ENCODE peak calls at places on chromosomes 4 and X, in five cellular contexts. One of them, this sample, is unnamed. For H3K4me1, the result is how much of the 10 kb centered on the place peaks cover.

GRCh38 chr4:119825696-119826095 is 197.1 kb upstream of the PDE5A start:
- DNase-seq in tibial artery: no peak
- DNase-seq in CD8-positive, alpha-beta T cell: no peak
- DNase-seq in IMR-90: peak
- DNase-seq in sigmoid colon: no peak
- DNase-seq in this sample: peak

GRCh38 chr4:27003602-27004238 is 143.1 kb downstream of the STIM2 start:
- DNase-seq in tibial artery: no peak
- DNase-seq in CD8-positive, alpha-beta T cell: no peak
- DNase-seq in IMR-90: peak
- DNase-seq in sigmoid colon: no peak
- DNase-seq in this sample: peak

GRCh38 chrX:65932173-65933084 is 107.5 kb downstream of the VSIG4 start:
- DNase-seq in tibial artery: no peak
- DNase-seq in CD8-positive, alpha-beta T cell: no peak
- DNase-seq in IMR-90: no peak
- DNase-seq in sigmoid colon: no peak
- DNase-seq in this sample: no peak

GRCh38 chr4:3753711-3754412 is 12.3 kb upstream of the ADRA2C start:
- DNase-seq in tibial artery: no peak
- DNase-seq in CD8-positive, alpha-beta T cell: no peak
- DNase-seq in IMR-90: no peak
- DNase-seq in sigmoid colon: no peak
- DNase-seq in this sample: no peak

GRCh38 chr4:76016383-76016782 is 6.9 kb downstream of the CXCL10 start:
- DNase-seq in tibial artery: no peak
- DNase-seq in CD8-positive, alpha-beta T cell: no peak
- DNase-seq in IMR-90: no peak
- DNase-seq in sigmoid colon: no peak
- DNase-seq in this sample: no peak

GRCh38 chrX:19814240-19814639 is 73.2 kb downstream of the SH3KBP1 start:
- DNase-seq in tibial artery: peak
- DNase-seq in CD8-positive, alpha-beta T cell: peak
- DNase-seq in IMR-90: no peak
- DNase-seq in sigmoid colon: no peak
- DNase-seq in this sample: no peak

GRCh38 chrX:149493567-149494562 is 11.2 kb downstream of the IDS start:
- DNase-seq in tibial artery: no peak
- DNase-seq in CD8-positive, alpha-beta T cell: no peak
- DNase-seq in IMR-90: no peak
- DNase-seq in sigmoid colon: no peak
- DNase-seq in this sample: no peak

GRCh38 chr4:170339522-170339921 is 249.8 kb upstream of the AADAT start:
- DNase-seq in tibial artery: no peak
- DNase-seq in CD8-positive, alpha-beta T cell: no peak
- DNase-seq in IMR-90: no peak
- DNase-seq in sigmoid colon: no peak
- DNase-seq in this sample: no peak

GRCh38 chr4:4762909-4763814 is 96.3 kb upstream of the MSX1 start:
- DNase-seq in tibial artery: no peak
- DNase-seq in CD8-positive, alpha-beta T cell: no peak
- DNase-seq in IMR-90: peak
- DNase-seq in sigmoid colon: no peak
- DNase-seq in this sample: peak

GRCh38 chrX:16825306-16826035 is 39.2 kb downstream of the TXLNG start:
- DNase-seq in tibial artery: no peak
- DNase-seq in CD8-positive, alpha-beta T cell: no peak
- DNase-seq in IMR-90: peak
- DNase-seq in sigmoid colon: no peak
- DNase-seq in this sample: peak

GRCh38 chr4:112378858-112379257 is 81.7 kb downstream of the ALPK1 start:
- DNase-seq in tibial artery: no peak
- DNase-seq in CD8-positive, alpha-beta T cell: no peak
- DNase-seq in IMR-90: no peak
- DNase-seq in sigmoid colon: no peak
- DNase-seq in this sample: no peak

GRCh38 chr4:114601304-114602052 is 2.9 kb downstream of the UGT8 start:
- DNase-seq in tibial artery: no peak
- DNase-seq in CD8-positive, alpha-beta T cell: no peak
- DNase-seq in IMR-90: no peak
- DNase-seq in sigmoid colon: no peak
- DNase-seq in this sample: no peak

GRCh38 chrX:15567886-15568616 is 32.7 kb downstream of the ACE2 start:
- DNase-seq in tibial artery: no peak
- DNase-seq in CD8-positive, alpha-beta T cell: no peak
- DNase-seq in IMR-90: no peak
- DNase-seq in sigmoid colon: no peak
- DNase-seq in this sample: no peak

GRCh38 chrX:153981231-153981630 is 8.7 kb downstream of the TMEM187 start:
- DNase-seq in tibial artery: no peak
- DNase-seq in CD8-positive, alpha-beta T cell: no peak
- DNase-seq in IMR-90: no peak
- DNase-seq in sigmoid colon: no peak
- DNase-seq in this sample: no peak

GRCh38 chr4:183264614-183265013 is 55.5 kb downstream of the CLDN22 start:
- DNase-seq in tibial artery: no peak
- DNase-seq in CD8-positive, alpha-beta T cell: no peak
- DNase-seq in IMR-90: peak
- DNase-seq in sigmoid colon: no peak
- DNase-seq in this sample: peak

GRCh38 chr4:52038109-52038912 is at the start of gene SGCB:
- DNase-seq in tibial artery: peak
- DNase-seq in CD8-positive, alpha-beta T cell: peak
- DNase-seq in IMR-90: peak
- DNase-seq in sigmoid colon: peak
- DNase-seq in this sample: peak

GRCh38 chr4:86848136-86848535 is 1.0 kb downstream of the SLC10A6 start:
- DNase-seq in tibial artery: no peak
- DNase-seq in CD8-positive, alpha-beta T cell: no peak
- DNase-seq in IMR-90: no peak
- DNase-seq in sigmoid colon: no peak
- DNase-seq in this sample: peak

GRCh38 chrX:153381684-153382532 is 19.2 kb downstream of the PNMA6E start:
- DNase-seq in tibial artery: no peak
- DNase-seq in CD8-positive, alpha-beta T cell: no peak
- DNase-seq in IMR-90: peak
- DNase-seq in sigmoid colon: no peak
- DNase-seq in this sample: peak

GRCh38 chr4:15717126-15717525 is 14.3 kb downstream of the BST1 start:
- DNase-seq in tibial artery: no peak
- DNase-seq in CD8-positive, alpha-beta T cell: no peak
- DNase-seq in IMR-90: peak
- DNase-seq in sigmoid colon: no peak
- DNase-seq in this sample: peak

GRCh38 chr4:167406181-167406580 is 171.9 kb upstream of the SPOCK3 start:
- DNase-seq in tibial artery: no peak
- DNase-seq in CD8-positive, alpha-beta T cell: no peak
- DNase-seq in IMR-90: no peak
- DNase-seq in sigmoid colon: no peak
- DNase-seq in this sample: no peak

GRCh38 chr4:77500801-77501200 is 104.8 kb upstream of the CXCL13 start:
- DNase-seq in tibial artery: no peak
- DNase-seq in CD8-positive, alpha-beta T cell: no peak
- DNase-seq in IMR-90: no peak
- DNase-seq in sigmoid colon: no peak
- DNase-seq in this sample: peak

GRCh38 chr4:25807101-25807728 is 55.6 kb downstream of the SEL1L3 start:
- DNase-seq in tibial artery: no peak
- DNase-seq in CD8-positive, alpha-beta T cell: peak
- DNase-seq in IMR-90: peak
- DNase-seq in sigmoid colon: no peak
- DNase-seq in this sample: no peak

GRCh38 chr4:139950568-139950967 is 203.4 kb downstream of the MAML3 start:
- DNase-seq in tibial artery: no peak
- DNase-seq in CD8-positive, alpha-beta T cell: no peak
- DNase-seq in IMR-90: no peak
- DNase-seq in sigmoid colon: no peak
- DNase-seq in this sample: peak

GRCh38 chrX:153812220-153812619 is 17.8 kb downstream of the SSR4 start:
- DNase-seq in tibial artery: no peak
- DNase-seq in CD8-positive, alpha-beta T cell: no peak
- DNase-seq in IMR-90: no peak
- DNase-seq in sigmoid colon: no peak
- DNase-seq in this sample: no peak

GRCh38 chr4:52912608-52913007 is 50.5 kb downstream of the RASL11B start:
- DNase-seq in tibial artery: no peak
- DNase-seq in CD8-positive, alpha-beta T cell: no peak
- DNase-seq in IMR-90: peak
- DNase-seq in sigmoid colon: no peak
- DNase-seq in this sample: peak

GRCh38 chrX:19698691-19699090 is 183.4 kb upstream of the MAP3K15 start:
- DNase-seq in tibial artery: no peak
- DNase-seq in CD8-positive, alpha-beta T cell: no peak
- DNase-seq in IMR-90: no peak
- DNase-seq in sigmoid colon: no peak
- DNase-seq in this sample: no peak

GRCh38 chr4:128590034-128590740 is 219.3 kb upstream of the JADE1 start:
- DNase-seq in tibial artery: no peak
- DNase-seq in CD8-positive, alpha-beta T cell: no peak
- DNase-seq in IMR-90: no peak
- DNase-seq in sigmoid colon: no peak
- DNase-seq in this sample: no peak

GRCh38 chrX:36856849-36857248 is 151.3 kb upstream of the FAM47C start:
- DNase-seq in tibial artery: no peak
- DNase-seq in CD8-positive, alpha-beta T cell: no peak
- DNase-seq in IMR-90: peak
- DNase-seq in sigmoid colon: no peak
- DNase-seq in this sample: no peak

GRCh38 chrX:106999002-106999975 is 723 bp downstream of the MORC4 start:
- DNase-seq in tibial artery: peak
- DNase-seq in CD8-positive, alpha-beta T cell: peak
- DNase-seq in IMR-90: peak
- DNase-seq in sigmoid colon: peak
- DNase-seq in this sample: peak

GRCh38 chr4:154304679-154305078 is 186.9 kb downstream of the DCHS2 start:
- DNase-seq in tibial artery: no peak
- DNase-seq in CD8-positive, alpha-beta T cell: no peak
- DNase-seq in IMR-90: no peak
- DNase-seq in sigmoid colon: no peak
- DNase-seq in this sample: no peak

GRCh38 chr4:37685211-37685725 is 908 bp downstream of the RELL1 start:
- DNase-seq in tibial artery: no peak
- DNase-seq in CD8-positive, alpha-beta T cell: peak
- DNase-seq in IMR-90: peak
- DNase-seq in sigmoid colon: peak
- DNase-seq in this sample: peak

GRCh38 chr4:37685726-37686372 is 327 bp downstream of the RELL1 start:
- DNase-seq in tibial artery: peak
- DNase-seq in CD8-positive, alpha-beta T cell: peak
- DNase-seq in IMR-90: peak
- DNase-seq in sigmoid colon: peak
- DNase-seq in this sample: no peak

GRCh38 chr4:37686373-37687174 is at the start of gene RELL1:
- DNase-seq in tibial artery: peak
- DNase-seq in CD8-positive, alpha-beta T cell: peak
- DNase-seq in IMR-90: peak
- DNase-seq in sigmoid colon: peak
- DNase-seq in this sample: peak

GRCh38 chr4:37687666-37688065 is 1.5 kb upstream of the RELL1 start:
- DNase-seq in tibial artery: no peak
- DNase-seq in CD8-positive, alpha-beta T cell: no peak
- DNase-seq in IMR-90: no peak
- DNase-seq in sigmoid colon: no peak
- DNase-seq in this sample: no peak

GRCh38 chr4:37687175-37687525 is 974 bp upstream of the RELL1 start:
- DNase-seq in tibial artery: no peak
- DNase-seq in CD8-positive, alpha-beta T cell: no peak
- DNase-seq in IMR-90: no peak
- DNase-seq in sigmoid colon: no peak
- DNase-seq in this sample: no peak
- H3K4me3 ChIP-seq in tibial artery: peak
- H3K4me3 ChIP-seq in CD8-positive, alpha-beta T cell: no peak
- H3K4me3 ChIP-seq in IMR-90: peak
- H3K4me3 ChIP-seq in sigmoid colon: peak
- H3K4me3 ChIP-seq in this sample: peak

DNA sequence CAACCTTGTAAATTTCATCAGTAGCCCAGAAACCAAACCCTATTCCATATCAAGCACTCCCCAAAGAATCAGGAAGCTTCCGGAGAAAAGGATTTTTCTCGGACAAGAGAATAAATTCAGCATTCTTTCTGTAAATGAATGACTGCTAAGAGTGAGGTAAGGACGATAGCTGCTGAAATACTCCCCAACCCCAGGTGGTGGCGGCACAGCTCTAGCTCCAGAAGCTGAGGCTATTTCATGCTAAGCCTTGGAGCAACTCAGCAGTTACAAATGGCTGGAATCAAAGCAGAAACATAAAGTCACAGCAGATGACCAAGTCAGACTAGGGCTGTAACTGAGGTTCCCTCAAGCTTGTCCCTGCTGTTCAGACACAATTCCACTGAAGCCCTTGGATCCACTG is 13.9 kb upstream of the PCDH19 start:
- DNase-seq in tibial artery: no peak
- DNase-seq in CD8-positive, alpha-beta T cell: no peak
- DNase-seq in IMR-90: no peak
- DNase-seq in sigmoid colon: no peak
- DNase-seq in this sample: no peak
- TF ChIP-seq CTCF in tibial artery: no peak
- TF ChIP-seq CTCF in CD8-positive, alpha-beta T cell: no peak
- TF ChIP-seq CTCF in IMR-90: no peak
- TF ChIP-seq CTCF in sigmoid colon: no peak
- TF ChIP-seq CTCF in this sample: no peak

DNA sequence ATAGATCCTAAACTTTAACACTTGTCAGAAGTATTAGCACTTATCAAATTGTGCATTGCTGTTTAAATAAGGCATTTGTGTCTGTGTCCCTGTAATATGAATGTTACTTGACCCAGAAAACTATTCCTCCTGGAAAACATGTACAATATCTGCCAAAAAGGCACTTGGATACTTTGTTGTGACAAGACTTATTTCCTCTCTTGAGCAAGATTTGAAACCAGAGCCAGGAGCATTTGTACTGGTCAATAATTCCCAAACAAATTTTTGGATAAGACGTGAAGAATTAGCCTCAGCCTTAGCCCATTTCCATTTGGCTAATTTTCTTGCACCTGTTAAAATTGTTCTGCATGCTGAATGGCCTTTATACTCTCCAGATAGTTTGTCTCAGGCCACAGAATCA is 176.3 kb upstream of the GK2 start:
- DNase-seq in tibial artery: no peak
- DNase-seq in CD8-positive, alpha-beta T cell: no peak
- DNase-seq in IMR-90: no peak
- DNase-seq in sigmoid colon: no peak
- DNase-seq in this sample: no peak
- H3K4me1 ChIP-seq in tibial artery: under half
- H3K4me1 ChIP-seq in CD8-positive, alpha-beta T cell: under half
- H3K4me1 ChIP-seq in IMR-90: under half
- H3K4me1 ChIP-seq in sigmoid colon: under half
- H3K4me1 ChIP-seq in this sample: under half

GRCh38 chr4:71140563-71140962 is 147.1 kb downstream of the DCK start:
- DNase-seq in tibial artery: no peak
- DNase-seq in CD8-positive, alpha-beta T cell: no peak
- DNase-seq in IMR-90: no peak
- DNase-seq in sigmoid colon: no peak
- DNase-seq in this sample: no peak
- H3K4me3 ChIP-seq in tibial artery: no peak
- H3K4me3 ChIP-seq in CD8-positive, alpha-beta T cell: no peak
- H3K4me3 ChIP-seq in IMR-90: no peak
- H3K4me3 ChIP-seq in sigmoid colon: no peak
- H3K4me3 ChIP-seq in this sample: no peak